ENCODE peak calls at places on chromosomes 2 and 18, in four cellular contexts. Z is GM12865; Y is germinal center; O is CD4-positive, alpha-beta T cell. V is an unnamed sample.

GRCh38 chr2:216756435-216756834 is 61.1 kb upstream of the IGFBP5 start:
- DNase-seq in Y (no peak), O (no peak), Z (no peak), V (no peak)

GRCh38 chr2:120305296-120305695 is 40.6 kb upstream of the INHBB start:
- DNase-seq in O (no peak), Z (peak), Y (no peak), V (peak)

GRCh38 chr18:6205706-6206105 is 209.0 kb downstream of the L3MBTL4 start:
- DNase-seq in O (no peak), Z (no peak), Y (no peak), V (no peak)

GRCh38 chr2:38554973-38555595 is 47.6 kb downstream of the HNRNPLL start:
- DNase-seq in Z (peak), Y (no peak), O (no peak), V (peak)

GRCh38 chr2:133641942-133642341 is 73.7 kb upstream of the NCKAP5 start:
- DNase-seq in Y (no peak), O (no peak), Z (no peak), V (no peak)

GRCh38 chr2:199458017-199458805 is 472 bp upstream of the SATB2 start:
- DNase-seq in Z (peak), Y (no peak), O (no peak), V (peak)

GRCh38 chr18:22219568-22220355 is 50.4 kb downstream of the GATA6 start:
- DNase-seq in O (no peak), Z (no peak), Y (no peak), V (peak)

GRCh38 chr2:41965886-41966285 is 81.9 kb upstream of the PKDCC start:
- DNase-seq in Z (no peak), Y (no peak), O (no peak), V (no peak)

GRCh38 chr2:238389985-238390682 is 36.6 kb upstream of the ASB1 start:
- DNase-seq in Z (no peak), O (no peak), Y (no peak), V (no peak)

V was measured in mesendoderm.